ENCODE peak calls at places on chromosomes 6 and 20, in eight cellular contexts. E, V, C, R, Q, B, N and Z are unnamed samples.

GRCh38 chr6:52523363-52524207 is 53.3 kb downstream of the TRAM2 start:
- DNase-seq in E (no peak), V (no peak), C (peak; percentile 71), R (no peak), Q (no peak), B (no peak), N (no peak), Z (no peak)

GRCh38 chr20:44457016-44457415 is 18.7 kb upstream of the TTPAL start:
- DNase-seq in E (no peak), V (peak; percentile 68), C (no peak), R (no peak), Q (no peak), B (no peak), N (no peak), Z (no peak)

GRCh38 chr6:126657556-126658129 is 317.7 kb downstream of the CENPW start:
- DNase-seq in E (no peak), V (peak; percentile 7), C (peak; percentile 61), R (peak; percentile 18), Q (no peak), B (peak; percentile 68), N (peak; percentile 47), Z (no peak)

GRCh38 chr6:81777586-81778268 is 25.2 kb upstream of the TENT5A start:
- DNase-seq in E (no peak), V (no peak), C (no peak), R (no peak), Q (no peak), B (no peak), N (no peak), Z (no peak)

GRCh38 chr6:129646140-129646569 is 63.8 kb downstream of the ARHGAP18 start:
- DNase-seq in E (no peak), V (no peak), C (no peak), R (no peak), Q (no peak), B (no peak), N (no peak), Z (no peak)

GRCh38 chr20:51321343-51322163 is 221.0 kb downstream of the NFATC2 start:
- DNase-seq in E (no peak), V (no peak), C (no peak), R (no peak), Q (no peak), B (no peak), N (no peak), Z (no peak)

GRCh38 chr6:90385914-90386313 is 89.3 kb upstream of the BACH2 start:
- DNase-seq in E (no peak), V (no peak), C (no peak), R (no peak), Q (no peak), B (no peak), N (peak; percentile 6), Z (no peak)

GRCh38 chr6:42263165-42263852 is 45.6 kb upstream of the MRPS10 start:
- DNase-seq in E (no peak), V (no peak), C (no peak), R (no peak), Q (no peak), B (no peak), N (no peak), Z (no peak)

GRCh38 chr6:146910611-146911010 is 293.6 kb upstream of the STXBP5 start:
- DNase-seq in E (no peak), V (no peak), C (no peak), R (no peak), Q (no peak), B (no peak), N (no peak), Z (no peak)

GRCh38 chr6:13794184-13794583 is 20.2 kb downstream of the MCUR1 start:
- DNase-seq in E (no peak), V (no peak), C (peak; percentile 64), R (no peak), Q (peak; percentile 4), B (peak; percentile 52), N (peak; percentile 84), Z (no peak)

GRCh38 chr20:17625246-17626051 is 55.6 kb downstream of the DSTN start:
- DNase-seq in E (no peak), V (peak; percentile 19), C (no peak), R (no peak), Q (no peak), B (no peak), N (no peak), Z (peak; percentile 9)

GRCh38 chr20:54940471-54940870 is 465.1 kb downstream of the DOK5 start:
- DNase-seq in E (no peak), V (no peak), C (no peak), R (no peak), Q (no peak), B (no peak), N (no peak), Z (no peak)

GRCh38 chr6:53070808-53071207 is 5.6 kb downstream of the FBXO9 start:
- DNase-seq in E (no peak), V (peak; percentile 29), C (no peak), R (no peak), Q (no peak), B (peak; percentile 10), N (no peak), Z (no peak)

GRCh38 chr6:37122861-37123260 is 47.1 kb upstream of the PIM1 start:
- DNase-seq in E (no peak), V (no peak), C (no peak), R (no peak), Q (no peak), B (no peak), N (peak; percentile 42), Z (no peak)

GRCh38 chr20:16518068-16518783 is 55.0 kb downstream of the KIF16B start:
- DNase-seq in E (no peak), V (peak; percentile 60), C (peak; percentile 71), R (peak; percentile 16), Q (peak; percentile 7), B (peak; percentile 66), N (peak; percentile 34), Z (no peak)

GRCh38 chr6:163839296-163839695 is 424.8 kb downstream of the QKI start:
- DNase-seq in E (no peak), V (no peak), C (no peak), R (no peak), Q (no peak), B (no peak), N (no peak), Z (no peak)

GRCh38 chr20:20712004-20712473 is 405 bp downstream of the RALGAPA2 start:
- DNase-seq in E (peak; percentile 2), V (no peak), C (no peak), R (no peak), Q (no peak), B (peak; percentile 11), N (no peak), Z (no peak)

GRCh38 chr6:53734473-53735299 is 60.1 kb upstream of the LRRC1 start:
- DNase-seq in E (no peak), V (peak; percentile 9), C (peak; percentile 94), R (peak; percentile 79), Q (peak; percentile 30), B (peak; percentile 26), N (peak; percentile 79), Z (no peak)

GRCh38 chr6:113451030-113451429 is 406.1 kb upstream of the MARCKS start:
- DNase-seq in E (no peak), V (no peak), C (no peak), R (no peak), Q (no peak), B (no peak), N (no peak), Z (no peak)
- TF ChIP-seq CTCF in E (no peak), V (no peak), C (no peak), R (no peak), Q (no peak), B (no peak), N (no peak), Z (no peak)

GRCh38 chr20:362271-363254 is 15.7 kb downstream of the NRSN2 start:
- DNase-seq in E (no peak), V (peak; percentile 74), C (peak; percentile 96), R (peak; percentile 95), Q (no peak), B (peak; percentile 94), N (peak; percentile 86), Z (no peak)
- TF ChIP-seq CTCF in E (no peak), V (peak; percentile 43), C (peak; percentile 76), R (peak; percentile 45), Q (peak; percentile 46), B (peak; percentile 40), N (peak; percentile 45), Z (no peak)

GRCh38 chr6:2999621-3000455 is at the start of gene NQO2:
- DNase-seq in E (peak; percentile 91), V (peak; percentile 99), C (peak; percentile 88), R (peak; percentile 89), Q (peak; percentile 34), B (peak; percentile 85), N (peak; percentile 80), Z (peak; percentile 91)
- TF ChIP-seq CTCF in E (no peak), V (no peak), C (no peak), R (no peak), Q (no peak), B (no peak), N (peak; percentile 9), Z (no peak)

GRCh38 chr20:48875914-48876240 is 45.6 kb upstream of the ARFGEF2 start:
- DNase-seq in E (no peak), V (no peak), C (peak; percentile 34), R (no peak), Q (no peak), B (peak; percentile 13), N (peak; percentile 38), Z (peak; percentile 25)
- TF ChIP-seq CTCF in E (no peak), V (no peak), C (no peak), R (no peak), Q (no peak), B (no peak), N (no peak), Z (no peak)

DNA sequence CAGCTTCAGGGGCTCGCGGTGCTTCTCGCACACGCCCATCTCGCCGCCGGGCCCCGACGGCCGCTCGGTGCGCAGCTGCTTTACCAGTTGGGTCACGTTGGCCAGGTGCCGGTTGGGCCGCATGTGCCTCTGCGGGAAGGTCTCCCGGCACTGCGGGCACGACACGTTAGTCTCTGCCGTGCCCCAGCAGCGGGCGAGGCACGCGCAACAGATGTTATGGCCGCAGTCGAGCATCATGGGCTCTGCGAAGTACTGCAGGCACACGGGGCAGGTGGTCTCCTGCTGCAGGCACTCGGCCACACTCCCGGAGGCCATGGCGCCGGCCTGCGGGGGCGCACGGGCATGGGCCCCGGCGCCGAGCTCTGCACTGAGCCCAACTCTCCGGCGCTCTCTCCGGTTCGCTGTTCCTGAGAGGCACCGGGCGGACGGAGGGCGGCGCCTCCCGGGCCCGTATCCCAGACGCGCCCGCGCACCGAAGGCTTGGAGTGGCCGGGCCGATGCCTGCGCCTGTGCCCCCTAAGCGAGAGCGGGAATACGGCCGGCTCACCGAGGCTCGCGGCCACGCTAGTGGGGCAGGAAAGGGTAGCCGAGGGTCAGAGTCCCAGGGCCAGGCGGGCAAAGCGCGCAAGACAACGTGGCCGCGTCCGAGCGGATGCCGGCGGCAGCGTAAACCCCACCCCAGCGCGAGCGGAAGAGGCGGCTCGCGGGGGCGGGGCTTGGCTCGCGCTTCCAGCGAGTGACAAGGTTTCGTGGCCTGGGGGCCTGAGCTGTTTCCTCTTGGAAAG is at the start of gene TRIM27:
- DNase-seq in E (peak; percentile 76), V (peak; percentile 93), C (peak; percentile 84), R (peak; percentile 95), Q (peak; percentile 37), B (peak; percentile 80), N (peak; percentile 81), Z (peak; percentile 85)
- TF ChIP-seq CTCF in E (no peak), V (no peak), C (no peak), R (no peak), Q (no peak), B (no peak), N (no peak), Z (no peak)

GRCh38 chr6:33851959-33852358 is 48.2 kb upstream of the MLN start:
- DNase-seq in E (peak; percentile 14), V (no peak), C (peak; percentile 46), R (peak; percentile 51), Q (no peak), B (no peak), N (peak; percentile 18), Z (no peak)
- TF ChIP-seq CTCF in E (peak; percentile 25), V (peak; percentile 55), C (peak; percentile 63), R (no peak), Q (peak; percentile 43), B (peak; percentile 38), N (peak; percentile 55), Z (no peak)